ENCODE peak calls at places on chromosomes 5 and 9, in ten cellular contexts. Z is activated T-helper 1 cell treated with anti-CD3 and anti-CD28 coated beads, Interleukin-12 subunit alpha, Interleukin-12 subunit beta, Interleukin-2, Interleukin-4 antibody, amounts not matched to agents 30 ng/mL and 10 ng/mL and 1 ng/mL, durations not matched to agents 14 hours and 24 hours and 36 hours; I is EH; F is AG08396; L is WTC11; K is pancreas; E is RCC 7860; N is head of caudate nucleus; R is dermis blood vessel endothelial cell; H is NCI-H1092. X is an unnamed sample.

GRCh38 chr5:73446631-73447233 is 1.8 kb downstream of the FOXD1 start:
- DNase-seq in H (no peak), Z (no peak), R (no peak), I (peak), E (no peak), L (peak), F (no peak), N (no peak), K (no peak), X (peak)

GRCh38 chr9:122220673-122221222 is 8.0 kb downstream of the LHX6 start:
- DNase-seq in L (no peak), E (no peak), K (no peak), R (no peak), F (no peak), I (no peak), Z (no peak), N (no peak), H (no peak), X (no peak)

GRCh38 chr5:137155621-137156020 is 343.5 kb downstream of the SPOCK1 start:
- DNase-seq in K (no peak), N (no peak), Z (no peak), F (no peak), E (no peak), R (no peak), H (peak), I (no peak), L (no peak), X (no peak)

GRCh38 chr9:33349743-33350142 is 52.6 kb downstream of the AQP7 start:
- DNase-seq in L (no peak), E (no peak), R (no peak), I (no peak), H (no peak), F (no peak), N (no peak), K (no peak), Z (no peak), X (no peak)

GRCh38 chr5:179801304-179802206 is 5.1 kb downstream of the MGAT4B start:
- DNase-seq in R (peak), Z (peak), H (no peak), L (peak), F (peak), I (peak), N (peak), E (no peak), K (peak), X (peak)

GRCh38 chr5:132455614-132456115 is 34.9 kb downstream of the IRF1 start:
- DNase-seq in Z (no peak), N (no peak), L (no peak), F (no peak), K (no peak), E (no peak), R (peak), H (no peak), I (no peak), X (no peak)

GRCh38 chr9:133704711-133705181 is 33.4 kb downstream of the SARDH start:
- DNase-seq in R (no peak), I (no peak), E (no peak), L (peak), N (no peak), K (peak), Z (no peak), F (no peak), H (no peak), X (no peak)

GRCh38 chr5:82798676-82799075 is 278.5 kb downstream of the TMEM167A start:
- DNase-seq in N (no peak), H (no peak), L (no peak), E (no peak), Z (no peak), R (no peak), I (no peak), F (no peak), K (no peak), X (no peak)

GRCh38 chr9:2857564-2858198 is 13.8 kb upstream of the PUM3 start:
- DNase-seq in I (peak), F (peak), E (peak), L (peak), H (peak), N (peak), Z (peak), K (peak), R (peak), X (peak)

GRCh38 chr9:35923927-35924763 is 14.9 kb downstream of the SPAAR start:
- DNase-seq in Z (no peak), I (peak), H (no peak), R (peak), K (no peak), F (peak), L (no peak), E (peak), N (peak), X (peak)

GRCh38 chr5:43075319-43076293 is 35.5 kb upstream of the ANXA2R start:
- DNase-seq in R (no peak), H (no peak), E (no peak), L (no peak), F (no peak), Z (no peak), I (no peak), K (no peak), N (no peak), X (peak)

GRCh38 chr5:66344544-66344943 is 200.4 kb downstream of the SREK1 start:
- DNase-seq in L (no peak), K (no peak), N (no peak), I (no peak), E (no peak), Z (no peak), H (no peak), F (no peak), R (no peak), X (no peak)

GRCh38 chr9:80699551-80699998 is 989.8 kb downstream of the TLE1 start:
- DNase-seq in H (no peak), N (no peak), Z (no peak), L (no peak), E (peak), K (no peak), I (no peak), F (peak), R (no peak), X (peak)

GRCh38 chr9:70859694-70860093 is 261.7 kb downstream of the TRPM3 start:
- DNase-seq in F (no peak), E (no peak), H (no peak), K (no peak), L (no peak), Z (no peak), I (no peak), N (no peak), R (no peak), X (no peak)

GRCh38 chr5:41748631-41749030 is 121.6 kb downstream of the OXCT1 start:
- DNase-seq in Z (no peak), N (no peak), E (peak), L (no peak), I (no peak), F (no peak), H (no peak), K (no peak), R (no peak), X (peak)

GRCh38 chr9:101477736-101478135 is 42.2 kb upstream of the ALDOB start:
- DNase-seq in F (no peak), Z (no peak), E (no peak), I (peak), H (no peak), L (no peak), R (peak), N (no peak), K (no peak), X (peak)

GRCh38 chr9:113541019-113541900 is 77.7 kb downstream of the RGS3 start:
- DNase-seq in Z (no peak), N (peak), L (peak), K (no peak), I (peak), F (peak), E (no peak), R (peak), H (no peak), X (peak)

GRCh38 chr5:119031047-119031886 is 39.6 kb upstream of the DMXL1 start:
- DNase-seq in I (no peak), Z (no peak), N (no peak), K (no peak), H (no peak), L (no peak), R (no peak), E (no peak), F (no peak), X (no peak)

GRCh38 chr9:98327249-98327561 is 71.8 kb upstream of the TBC1D2 start:
- DNase-seq in I (no peak), H (no peak), K (no peak), Z (no peak), R (no peak), L (no peak), E (no peak), N (no peak), F (no peak), X (no peak)

GRCh38 chr5:71873202-71873601 is 154.1 kb downstream of the CARTPT start:
- DNase-seq in R (no peak), I (no peak), Z (no peak), H (no peak), N (no peak), L (no peak), K (no peak), F (no peak), E (no peak), X (no peak)

GRCh38 chr9:21873540-21874221 is 71.2 kb downstream of the MTAP start:
- DNase-seq in N (no peak), Z (no peak), K (no peak), I (peak), H (no peak), R (peak), L (no peak), F (peak), E (peak), X (peak)

GRCh38 chr5:62082370-62082778 is 223.6 kb upstream of the KIF2A start:
- DNase-seq in R (no peak), F (peak), E (peak), I (peak), H (no peak), N (no peak), Z (no peak), L (no peak), K (no peak), X (peak)

GRCh38 chr5:107463731-107464130 is 207.0 kb downstream of the EFNA5 start:
- DNase-seq in F (no peak), H (no peak), E (peak), I (no peak), Z (no peak), R (no peak), K (no peak), N (no peak), L (no peak), X (no peak)

GRCh38 chr9:120524852-120525251 is 55.1 kb downstream of the CDK5RAP2 start:
- DNase-seq in H (no peak), E (no peak), R (no peak), F (no peak), K (no peak), L (no peak), Z (no peak), I (no peak), N (no peak), X (no peak)

GRCh38 chr5:108560581-108560980 is 178.7 kb upstream of the FBXL17 start:
- DNase-seq in N (no peak), R (no peak), I (peak), L (no peak), H (no peak), E (no peak), F (peak), K (no peak), Z (no peak), X (peak)

GRCh38 chr9:93226819-93227218 is 42.9 kb downstream of the WNK2 start:
- DNase-seq in F (no peak), R (no peak), Z (no peak), N (no peak), K (peak), I (no peak), L (no peak), E (no peak), H (no peak), X (no peak)

GRCh38 chr5:40682431-40683017 is 2.8 kb downstream of the PTGER4 start:
- DNase-seq in Z (no peak), H (no peak), R (peak), F (no peak), E (no peak), N (no peak), K (no peak), I (no peak), L (no peak), X (peak)

GRCh38 chr5:159309689-159310433 is 20.4 kb downstream of the IL12B start:
- DNase-seq in R (no peak), N (no peak), K (no peak), F (no peak), Z (no peak), E (no peak), H (no peak), L (no peak), I (no peak), X (no peak)

GRCh38 chr9:109118802-109119438 is 827 bp downstream of the TMEM245 start:
- DNase-seq in H (no peak), N (no peak), Z (no peak), I (peak), F (peak), R (no peak), E (no peak), L (peak), K (no peak), X (no peak)

GRCh38 chr5:57627661-57628060 is 145.1 kb upstream of the ACTBL2 start:
- DNase-seq in H (no peak), E (no peak), F (no peak), I (no peak), Z (no peak), R (no peak), K (no peak), L (no peak), N (no peak), X (no peak)

GRCh38 chr5:36689225-36689624 is 82.8 kb downstream of the SLC1A3 start:
- DNase-seq in F (no peak), N (no peak), K (no peak), I (peak), Z (no peak), H (no peak), L (no peak), R (no peak), E (peak), X (peak)

GRCh38 chr5:87195104-87195581 is 72.5 kb upstream of the RASA1 start:
- DNase-seq in K (no peak), N (no peak), Z (no peak), H (no peak), L (no peak), R (peak), I (peak), F (peak), E (no peak), X (peak)

GRCh38 chr5:62578540-62578939 is at the start of gene LRRC70:
- DNase-seq in H (no peak), E (no peak), R (peak), L (no peak), I (peak), F (no peak), Z (peak), K (no peak), N (no peak), X (no peak)

GRCh38 chr9:109487247-109487646 is 10.9 kb downstream of the PTPN3 start:
- DNase-seq in H (no peak), L (no peak), K (no peak), I (no peak), R (no peak), Z (no peak), F (no peak), E (peak), N (no peak), X (no peak)

GRCh38 chr9:84851935-84852585 is 182.5 kb downstream of the NTRK2 start:
- DNase-seq in R (peak), H (no peak), K (peak), N (no peak), I (peak), E (peak), Z (no peak), L (peak), F (peak), X (peak)

GRCh38 chr5:73131711-73132428 is 11.5 kb downstream of the TMEM171 start:
- DNase-seq in N (no peak), L (no peak), Z (no peak), K (no peak), R (no peak), I (no peak), E (no peak), F (no peak), H (no peak), X (no peak)

GRCh38 chr9:109910616-109911568 is 130.9 kb downstream of the PALM2AKAP2 start:
- DNase-seq in F (no peak), N (no peak), Z (no peak), L (no peak), H (no peak), E (peak), K (no peak), R (peak), I (peak), X (peak)

GRCh38 chr5:168865973-168866372 is 286.8 kb upstream of the PANK3 start:
- DNase-seq in I (no peak), E (no peak), F (no peak), Z (no peak), R (no peak), H (no peak), L (peak), K (no peak), N (no peak), X (peak)

X was measured in foreskin fibroblast.